ENCODE peak calls at places on chromosomes 2 and 18, in nine cellular contexts. One of them, this sample, is unnamed. For H3K4me1, the result is how much of the 10 kb centered on the place peaks cover.

GRCh38 chr2:9883897-9884296 is 40.6 kb downstream of the TAF1B start:
- DNase-seq in stomach: no peak
- DNase-seq in transverse colon: no peak
- DNase-seq in HCT116: no peak
- DNase-seq in breast epithelium: no peak
- DNase-seq in HepG2: no peak
- DNase-seq in K562: no peak
- DNase-seq in upper lobe of left lung: no peak
- DNase-seq in prostate gland: no peak
- DNase-seq in this sample: no peak

GRCh38 chr18:48460929-48461583 is 51.9 kb upstream of the ZBTB7C start:
- DNase-seq in stomach: no peak
- DNase-seq in transverse colon: no peak
- DNase-seq in HCT116: no peak
- DNase-seq in breast epithelium: no peak
- DNase-seq in HepG2: no peak
- DNase-seq in K562: no peak
- DNase-seq in upper lobe of left lung: no peak
- DNase-seq in prostate gland: no peak
- DNase-seq in this sample: no peak

GRCh38 chr2:239644016-239644415 is 243.2 kb upstream of the HDAC4 start:
- DNase-seq in stomach: no peak
- DNase-seq in transverse colon: no peak
- DNase-seq in HCT116: no peak
- DNase-seq in breast epithelium: no peak
- DNase-seq in HepG2: peak
- DNase-seq in K562: no peak
- DNase-seq in upper lobe of left lung: no peak
- DNase-seq in prostate gland: no peak
- DNase-seq in this sample: no peak

GRCh38 chr2:98560256-98560771 is 48.0 kb downstream of the COA5 start:
- DNase-seq in stomach: no peak
- DNase-seq in transverse colon: no peak
- DNase-seq in HCT116: no peak
- DNase-seq in breast epithelium: no peak
- DNase-seq in HepG2: no peak
- DNase-seq in K562: peak
- DNase-seq in upper lobe of left lung: no peak
- DNase-seq in prostate gland: no peak
- DNase-seq in this sample: no peak

GRCh38 chr2:237968048-237968862 is 1.4 kb downstream of the UBE2F start:
- DNase-seq in stomach: no peak
- DNase-seq in transverse colon: peak
- DNase-seq in HCT116: no peak
- DNase-seq in breast epithelium: no peak
- DNase-seq in HepG2: peak
- DNase-seq in K562: no peak
- DNase-seq in upper lobe of left lung: peak
- DNase-seq in prostate gland: peak
- DNase-seq in this sample: no peak

GRCh38 chr2:209426432-209426831 is 2.6 kb downstream of the MAP2 start:
- DNase-seq in stomach: no peak
- DNase-seq in transverse colon: no peak
- DNase-seq in HCT116: no peak
- DNase-seq in breast epithelium: no peak
- DNase-seq in HepG2: no peak
- DNase-seq in K562: no peak
- DNase-seq in upper lobe of left lung: peak
- DNase-seq in prostate gland: no peak
- DNase-seq in this sample: no peak

GRCh38 chr2:118278046-118278445 is 189.8 kb downstream of the INSIG2 start:
- DNase-seq in stomach: no peak
- DNase-seq in transverse colon: no peak
- DNase-seq in HCT116: no peak
- DNase-seq in breast epithelium: no peak
- DNase-seq in HepG2: no peak
- DNase-seq in K562: no peak
- DNase-seq in upper lobe of left lung: no peak
- DNase-seq in prostate gland: no peak
- DNase-seq in this sample: no peak

GRCh38 chr2:233360771-233361176 is 6.5 kb downstream of the DGKD start:
- DNase-seq in stomach: no peak
- DNase-seq in transverse colon: peak
- DNase-seq in HCT116: no peak
- DNase-seq in breast epithelium: no peak
- DNase-seq in HepG2: peak
- DNase-seq in K562: no peak
- DNase-seq in upper lobe of left lung: no peak
- DNase-seq in prostate gland: no peak
- DNase-seq in this sample: no peak

DNA sequence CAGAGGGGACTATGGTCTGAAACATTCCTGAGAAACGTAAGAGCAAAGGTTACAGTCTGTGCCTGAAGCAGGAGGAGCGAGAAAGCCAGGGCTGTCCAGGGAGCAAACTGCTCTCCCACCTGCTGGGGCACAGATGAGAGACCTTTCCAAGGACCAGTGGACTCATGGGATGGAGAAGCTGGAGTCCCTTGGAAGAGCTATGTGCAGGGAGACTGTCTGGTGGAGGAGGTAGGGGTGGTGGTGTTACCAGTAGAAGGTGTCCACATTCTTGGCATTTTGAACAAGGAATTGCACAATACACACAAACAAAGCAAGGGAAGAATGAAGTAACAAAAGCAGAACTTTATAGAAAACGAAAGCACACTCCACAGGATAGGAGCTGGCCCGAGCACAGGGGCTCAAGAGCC is 97.9 kb upstream of the CYRIA start:
- DNase-seq in stomach: no peak
- DNase-seq in transverse colon: no peak
- DNase-seq in HCT116: no peak
- DNase-seq in breast epithelium: no peak
- DNase-seq in HepG2: no peak
- DNase-seq in K562: no peak
- DNase-seq in upper lobe of left lung: no peak
- DNase-seq in prostate gland: no peak
- DNase-seq in this sample: no peak
- TF ChIP-seq POLR2AphosphoS5 in stomach: no peak
- TF ChIP-seq POLR2AphosphoS5 in transverse colon: no peak
- TF ChIP-seq POLR2AphosphoS5 in HCT116: no peak
- TF ChIP-seq POLR2AphosphoS5 in breast epithelium: no peak
- TF ChIP-seq POLR2AphosphoS5 in HepG2: no peak
- TF ChIP-seq POLR2AphosphoS5 in K562: no peak
- TF ChIP-seq POLR2AphosphoS5 in upper lobe of left lung: no peak
- TF ChIP-seq POLR2AphosphoS5 in prostate gland: no peak
- TF ChIP-seq POLR2AphosphoS5 in this sample: no peak

GRCh38 chr2:122707224-122707824 is 951.9 kb downstream of the TSN start:
- DNase-seq in stomach: no peak
- DNase-seq in transverse colon: no peak
- DNase-seq in HCT116: no peak
- DNase-seq in breast epithelium: no peak
- DNase-seq in HepG2: no peak
- DNase-seq in K562: no peak
- DNase-seq in upper lobe of left lung: no peak
- DNase-seq in prostate gland: no peak
- DNase-seq in this sample: no peak
- H3K4me1 ChIP-seq in stomach: under half
- H3K4me1 ChIP-seq in transverse colon: under half
- H3K4me1 ChIP-seq in HCT116: under half
- H3K4me1 ChIP-seq in breast epithelium: under half
- H3K4me1 ChIP-seq in HepG2: under half
- H3K4me1 ChIP-seq in K562: under half
- H3K4me1 ChIP-seq in upper lobe of left lung: under half
- H3K4me1 ChIP-seq in prostate gland: under half
- H3K4me1 ChIP-seq in this sample: under half

DNA sequence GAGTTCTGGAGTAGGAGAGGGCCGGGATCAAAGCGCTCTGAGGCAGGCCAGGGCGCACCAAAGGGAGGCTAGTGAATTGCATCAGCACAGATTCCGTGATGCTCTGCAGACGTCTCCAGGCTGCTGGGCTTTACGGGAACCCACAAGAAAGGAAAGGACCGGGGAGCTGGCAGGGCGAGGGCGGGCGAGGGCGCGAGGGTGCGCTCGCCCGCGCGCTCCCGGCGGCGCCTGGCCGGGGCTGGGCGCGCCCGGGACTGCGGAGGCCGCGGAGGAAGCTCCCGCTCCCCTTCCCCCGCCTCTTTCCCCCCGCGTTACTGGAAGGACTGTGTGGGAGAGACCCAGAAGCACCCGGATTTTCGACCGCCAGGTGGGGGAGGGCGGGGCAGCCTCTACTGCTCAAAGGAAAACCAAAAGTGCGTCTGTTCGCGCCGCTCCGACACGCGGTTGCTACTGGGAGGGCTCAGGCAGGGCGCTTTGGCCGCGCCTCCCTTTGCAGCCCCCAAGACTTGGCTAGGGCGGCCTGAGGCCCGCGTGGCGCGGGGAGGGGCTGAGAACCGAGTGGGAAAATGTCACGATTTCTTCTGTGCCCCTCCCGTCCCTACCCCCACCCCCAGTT is 2.3 kb upstream of the FOSL2 start:
- DNase-seq in stomach: peak
- DNase-seq in transverse colon: peak
- DNase-seq in HCT116: peak
- DNase-seq in breast epithelium: peak
- DNase-seq in HepG2: peak
- DNase-seq in K562: peak
- DNase-seq in upper lobe of left lung: peak
- DNase-seq in prostate gland: peak
- DNase-seq in this sample: no peak
- TF ChIP-seq CTCF in stomach: no peak
- TF ChIP-seq CTCF in transverse colon: peak
- TF ChIP-seq CTCF in HCT116: no peak
- TF ChIP-seq CTCF in breast epithelium: peak
- TF ChIP-seq CTCF in HepG2: no peak
- TF ChIP-seq CTCF in K562: no peak
- TF ChIP-seq CTCF in upper lobe of left lung: no peak
- TF ChIP-seq CTCF in prostate gland: peak
- TF ChIP-seq CTCF in this sample: no peak

GRCh38 chr2:230868151-230868946 is 3.6 kb downstream of the ITM2C start:
- DNase-seq in stomach: peak
- DNase-seq in transverse colon: peak
- DNase-seq in HCT116: no peak
- DNase-seq in breast epithelium: no peak
- DNase-seq in HepG2: no peak
- DNase-seq in K562: no peak
- DNase-seq in upper lobe of left lung: no peak
- DNase-seq in prostate gland: no peak
- DNase-seq in this sample: no peak

GRCh38 chr2:230865324-230865765 is 603 bp downstream of the ITM2C start:
- DNase-seq in stomach: no peak
- DNase-seq in transverse colon: peak
- DNase-seq in HCT116: no peak
- DNase-seq in breast epithelium: no peak
- DNase-seq in HepG2: no peak
- DNase-seq in K562: peak
- DNase-seq in upper lobe of left lung: no peak
- DNase-seq in prostate gland: no peak
- DNase-seq in this sample: no peak

GRCh38 chr2:230864605-230865323 is at the start of gene ITM2C:
- DNase-seq in stomach: peak
- DNase-seq in transverse colon: peak
- DNase-seq in HCT116: peak
- DNase-seq in breast epithelium: no peak
- DNase-seq in HepG2: peak
- DNase-seq in K562: peak
- DNase-seq in upper lobe of left lung: peak
- DNase-seq in prostate gland: peak
- DNase-seq in this sample: no peak

GRCh38 chr2:230865766-230866703 is 1.3 kb downstream of the ITM2C start:
- DNase-seq in stomach: peak
- DNase-seq in transverse colon: peak
- DNase-seq in HCT116: no peak
- DNase-seq in breast epithelium: no peak
- DNase-seq in HepG2: no peak
- DNase-seq in K562: no peak
- DNase-seq in upper lobe of left lung: no peak
- DNase-seq in prostate gland: peak
- DNase-seq in this sample: peak

DNA sequence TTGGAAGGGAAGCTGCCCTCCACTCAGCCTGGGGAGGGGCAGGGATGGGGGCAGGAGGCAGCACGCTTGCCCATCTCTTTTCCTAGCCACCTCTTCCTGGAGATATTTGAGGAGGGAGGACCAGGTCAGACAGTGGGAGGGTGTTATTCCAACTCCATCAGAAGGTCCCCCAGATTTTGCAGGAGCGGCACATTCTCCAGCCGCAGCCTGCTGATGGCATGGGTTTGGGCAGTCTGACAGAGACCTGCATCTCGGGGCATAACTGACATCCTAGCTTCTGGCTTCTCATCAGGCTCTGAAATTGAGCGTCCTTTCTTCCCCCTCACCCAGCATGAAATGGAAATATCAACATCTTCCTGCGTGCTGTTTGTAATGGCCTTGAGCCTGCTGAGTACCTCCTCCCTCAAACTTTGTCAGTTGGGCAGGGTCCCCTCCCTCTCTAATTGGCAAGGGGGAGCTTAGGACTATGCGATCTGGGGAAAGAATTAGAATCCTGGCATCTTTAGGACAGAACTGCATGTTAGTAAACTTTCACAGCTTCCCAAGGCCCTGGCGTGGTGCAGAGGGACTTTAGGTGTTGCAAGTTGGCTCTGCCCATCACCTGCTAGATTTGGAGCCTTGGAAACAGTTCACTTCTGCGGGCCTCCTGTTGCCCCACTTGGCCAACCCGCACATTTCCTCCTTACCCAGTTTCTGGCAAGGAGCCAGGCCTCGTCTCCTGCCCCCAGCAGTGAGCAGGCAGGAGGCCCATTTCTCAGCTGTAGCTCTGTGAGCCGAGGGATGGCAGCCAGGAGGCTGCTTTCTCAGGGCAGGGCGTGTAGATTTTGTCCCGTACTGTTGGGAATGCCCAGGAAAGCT is 2.2 kb downstream of the ITM2C start:
- DNase-seq in stomach: peak
- DNase-seq in transverse colon: peak
- DNase-seq in HCT116: no peak
- DNase-seq in breast epithelium: no peak
- DNase-seq in HepG2: no peak
- DNase-seq in K562: no peak
- DNase-seq in upper lobe of left lung: peak
- DNase-seq in prostate gland: peak
- DNase-seq in this sample: no peak
- TF ChIP-seq POLR2AphosphoS5 in stomach: no peak
- TF ChIP-seq POLR2AphosphoS5 in transverse colon: peak
- TF ChIP-seq POLR2AphosphoS5 in HCT116: no peak
- TF ChIP-seq POLR2AphosphoS5 in breast epithelium: no peak
- TF ChIP-seq POLR2AphosphoS5 in HepG2: no peak
- TF ChIP-seq POLR2AphosphoS5 in K562: no peak
- TF ChIP-seq POLR2AphosphoS5 in upper lobe of left lung: no peak
- TF ChIP-seq POLR2AphosphoS5 in prostate gland: no peak
- TF ChIP-seq POLR2AphosphoS5 in this sample: no peak

DNA sequence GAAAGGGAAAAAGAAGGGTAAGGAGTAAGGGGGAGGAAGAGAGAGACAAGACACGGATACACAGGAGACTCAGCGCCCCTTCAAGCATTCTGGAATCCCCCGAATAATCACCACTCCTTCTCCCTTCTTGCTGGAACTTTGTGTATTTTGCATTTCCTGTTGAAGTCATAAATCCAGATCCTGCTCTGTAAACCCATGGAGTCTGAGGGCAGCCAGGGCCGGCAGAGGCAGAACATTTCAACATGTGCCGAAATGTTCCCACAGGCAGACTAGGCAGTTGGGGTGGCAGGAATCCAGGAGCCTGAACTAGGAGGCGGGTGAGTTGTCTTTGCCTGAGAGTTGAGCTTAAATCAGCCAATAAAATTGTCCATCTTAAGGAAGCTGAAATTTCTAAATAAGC is 193.1 kb downstream of the SH3RF3 start:
- DNase-seq in stomach: peak
- DNase-seq in transverse colon: peak
- DNase-seq in HCT116: no peak
- DNase-seq in breast epithelium: peak
- DNase-seq in HepG2: no peak
- DNase-seq in K562: no peak
- DNase-seq in upper lobe of left lung: peak
- DNase-seq in prostate gland: peak
- DNase-seq in this sample: no peak
- H3K4me1 ChIP-seq in stomach: under half
- H3K4me1 ChIP-seq in transverse colon: under half
- H3K4me1 ChIP-seq in HCT116: under half
- H3K4me1 ChIP-seq in breast epithelium: under half
- H3K4me1 ChIP-seq in HepG2: under half
- H3K4me1 ChIP-seq in K562: under half
- H3K4me1 ChIP-seq in upper lobe of left lung: half or more
- H3K4me1 ChIP-seq in prostate gland: under half
- H3K4me1 ChIP-seq in this sample: half or more

This sample was measured in vagina.